ENCODE peak calls at places on chromosomes 2 and 18, in eight cellular contexts. Y, R, L, C, N, T, B and U are unnamed samples.

GRCh38 chr2:233143700-233144331 is 83.7 kb downstream of the INPP5D start:
- DNase-seq in B (no peak), Y (no peak), T (no peak), R (no peak), N (no peak), L (no peak), C (no peak), U (no peak)

GRCh38 chr2:174334278-174334715 is 457 bp upstream of the SP9 start:
- DNase-seq in B (no peak), L (no peak), Y (peak; percentile 36), T (no peak), C (no peak), N (no peak), R (no peak), U (no peak)

GRCh38 chr2:121897335-121897970 is 142.0 kb downstream of the TSN start:
- DNase-seq in Y (peak; percentile 45), N (no peak), R (no peak), B (peak; percentile 16), L (peak; percentile 31), T (no peak), C (peak; percentile 17), U (no peak)

GRCh38 chr2:40062381-40062780 is 283.3 kb upstream of the THUMPD2 start:
- DNase-seq in R (no peak), T (no peak), Y (no peak), B (no peak), N (no peak), C (no peak), L (no peak), U (no peak)

GRCh38 chr2:162934191-162934590 is 95.6 kb upstream of the KCNH7 start:
- DNase-seq in N (no peak), T (no peak), L (no peak), R (peak; percentile 19), B (peak; percentile 2), C (no peak), Y (peak; percentile 35), U (no peak)

GRCh38 chr2:176388886-176389285 is 119.6 kb downstream of the MTX2 start:
- DNase-seq in R (peak; percentile 81), B (no peak), N (no peak), L (no peak), T (no peak), Y (peak; percentile 38), C (no peak), U (no peak)

GRCh38 chr2:209771474-209772292 is at the start of gene UNC80:
- DNase-seq in N (no peak), C (peak; percentile 60), Y (peak; percentile 28), T (peak; percentile 84), B (peak; percentile 49), R (peak; percentile 73), L (peak; percentile 17), U (peak; percentile 93)

GRCh38 chr2:128663371-128664050 is 344.8 kb upstream of the HS6ST1 start:
- DNase-seq in Y (no peak), R (no peak), B (no peak), N (no peak), T (no peak), L (no peak), C (no peak), U (no peak)

GRCh38 chr2:239644016-239644415 is 243.2 kb upstream of the HDAC4 start:
- DNase-seq in L (peak; percentile 50), B (peak; percentile 8), N (no peak), T (no peak), C (no peak), R (peak; percentile 5), Y (peak; percentile 43), U (no peak)

GRCh38 chr18:36307513-36307912 is 10.0 kb downstream of the FHOD3 start:
- DNase-seq in R (no peak), N (no peak), T (no peak), Y (peak; percentile 40), B (no peak), C (no peak), L (no peak), U (no peak)

GRCh38 chr2:130920417-130921030 is 83.8 kb downstream of the ARHGEF4 start:
- DNase-seq in Y (peak; percentile 56), L (peak; percentile 35), N (no peak), B (peak; percentile 76), C (peak; percentile 61), R (peak; percentile 72), T (peak; percentile 54), U (no peak)

GRCh38 chr2:150767924-150768801 is 280.7 kb upstream of the RND3 start:
- DNase-seq in B (no peak), T (no peak), L (no peak), Y (no peak), R (no peak), N (no peak), C (no peak), U (no peak)

GRCh38 chr2:159613515-159614336 is 2.6 kb downstream of the BAZ2B start:
- DNase-seq in Y (peak; percentile 23), B (peak; percentile 53), N (no peak), C (peak; percentile 45), T (no peak), L (no peak), R (peak; percentile 53), U (no peak)

GRCh38 chr2:172698041-172698863 is 37.4 kb upstream of the RAPGEF4 start:
- DNase-seq in L (peak; percentile 20), N (no peak), B (peak; percentile 71), Y (peak; percentile 56), T (no peak), C (peak; percentile 93), R (peak; percentile 93), U (no peak)

GRCh38 chr2:74503506-74504475 is 3.7 kb downstream of the PCGF1 start:
- DNase-seq in T (no peak), B (no peak), C (no peak), L (no peak), R (no peak), N (no peak), Y (no peak), U (no peak)

GRCh38 chr18:36808681-36809080 is 20.1 kb downstream of the TPGS2 start:
- DNase-seq in C (peak; percentile 21), N (no peak), R (peak; percentile 66), T (no peak), B (peak; percentile 56), Y (peak; percentile 87), L (no peak), U (no peak)

GRCh38 chr18:60675801-60676200 is 303.2 kb upstream of the MC4R start:
- DNase-seq in T (no peak), Y (no peak), B (no peak), R (no peak), L (no peak), C (no peak), N (no peak), U (no peak)

GRCh38 chr18:76405761-76406356 is 89.2 kb downstream of the ZNF516 start:
- DNase-seq in T (no peak), B (peak; percentile 60), L (peak; percentile 54), Y (peak; percentile 57), R (no peak), C (peak; percentile 27), N (no peak), U (no peak)

GRCh38 chr2:69053416-69053965 is 40.5 kb downstream of the ANTXR1 start:
- DNase-seq in T (no peak), R (peak; percentile 25), N (no peak), B (peak; percentile 69), C (no peak), L (no peak), Y (peak; percentile 41), U (no peak)

GRCh38 chr2:220227272-220227920 is 600.0 kb downstream of the SLC4A3 start:
- DNase-seq in Y (peak; percentile 87), R (peak; percentile 62), C (peak; percentile 50), N (no peak), T (no peak), B (peak; percentile 87), L (no peak), U (no peak)

GRCh38 chr2:60608679-60609078 is 55.2 kb upstream of the BCL11A start:
- DNase-seq in C (no peak), B (peak; percentile 35), N (no peak), R (no peak), Y (peak; percentile 5), L (no peak), T (no peak), U (no peak)

GRCh38 chr18:39841133-39842041 is 2113.6 kb upstream of the PIK3C3 start:
- DNase-seq in B (peak; percentile 39), N (no peak), C (peak; percentile 63), Y (peak; percentile 51), T (peak; percentile 22), L (peak; percentile 7), R (peak; percentile 89), U (peak; percentile 92)
- TF ChIP-seq CTCF in B (peak; percentile 36), N (no peak), C (peak; percentile 28), Y (peak; percentile 51), T (no peak), L (no peak), R (peak; percentile 63), U (peak; percentile 79)

DNA sequence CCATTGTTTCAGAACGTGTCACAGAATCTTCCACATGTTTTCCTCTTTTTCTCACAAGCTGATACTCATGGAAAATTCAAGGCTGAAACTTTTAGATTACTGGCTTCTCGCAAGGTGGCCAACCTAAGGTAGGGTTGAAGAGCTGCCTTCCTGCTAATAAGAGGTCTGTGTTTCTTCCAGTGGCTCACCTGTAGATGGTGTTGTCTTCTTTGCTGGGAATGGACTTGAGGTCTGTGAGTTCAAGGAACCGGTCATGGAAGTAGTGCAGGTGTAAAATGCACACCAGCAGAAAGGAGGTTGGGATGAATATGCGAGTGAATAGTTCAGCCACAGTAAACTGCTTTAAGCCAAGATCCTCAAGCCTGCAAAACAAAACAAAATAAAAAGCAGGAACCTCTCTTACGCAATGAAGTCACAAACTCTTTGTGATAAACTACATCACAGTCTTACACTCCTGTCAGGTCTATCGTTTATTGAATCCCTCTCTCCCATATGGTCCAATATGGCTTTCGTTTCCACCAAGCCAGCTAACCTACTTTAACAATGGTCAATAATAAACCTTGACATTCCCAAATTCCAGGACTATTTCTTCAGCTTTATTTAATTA is 258.9 kb downstream of the NAPG start:
- DNase-seq in Y (no peak), T (no peak), C (no peak), B (no peak), N (no peak), R (no peak), L (no peak), U (no peak)
- TF ChIP-seq CTCF in Y (no peak), T (no peak), C (no peak), B (no peak), N (no peak), R (no peak), L (no peak), U (no peak)

DNA sequence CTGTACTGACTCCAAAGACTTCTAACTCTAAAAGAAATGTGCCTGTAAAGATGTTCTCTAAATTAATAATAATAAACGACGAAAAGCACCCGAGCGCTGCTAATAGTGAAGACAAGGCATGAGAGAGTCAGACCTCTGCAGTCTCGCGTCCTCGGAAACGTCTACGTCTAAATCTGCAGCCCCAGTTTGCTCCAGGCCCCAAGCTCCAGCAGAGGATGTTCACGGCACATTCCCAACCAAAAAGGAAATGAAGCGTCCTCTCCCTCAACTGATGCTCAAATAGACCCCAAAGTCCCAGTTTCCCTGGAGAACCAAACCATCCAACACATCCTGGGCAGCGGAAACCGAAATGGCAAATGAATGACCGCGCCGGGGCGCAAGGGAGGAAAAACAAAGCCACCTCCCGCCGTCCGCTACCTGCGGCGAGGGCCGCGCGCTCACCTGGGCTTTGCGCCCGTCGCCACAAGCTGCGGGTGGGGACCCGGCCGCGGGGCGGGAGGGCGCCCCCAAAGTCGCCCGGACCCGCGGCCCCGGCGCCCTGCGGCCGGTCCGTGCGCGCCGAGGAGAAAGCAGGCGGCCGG is 47.1 kb upstream of the CCDC150 start:
- DNase-seq in B (peak; percentile 65), C (peak; percentile 27), T (peak; percentile 20), Y (peak; percentile 55), R (peak; percentile 60), N (no peak), L (peak; percentile 1), U (no peak)
- TF ChIP-seq CTCF in B (peak; percentile 24), C (no peak), T (no peak), Y (peak; percentile 26), R (peak; percentile 23), N (no peak), L (no peak), U (peak; percentile 60)

GRCh38 chr2:23803965-23804542 is 122.9 kb downstream of the ATAD2B start:
- DNase-seq in B (peak; percentile 61), L (peak; percentile 19), N (no peak), R (peak; percentile 25), T (no peak), C (peak; percentile 19), Y (peak; percentile 20), U (no peak)
- TF ChIP-seq CTCF in B (peak; percentile 35), L (no peak), N (no peak), R (peak; percentile 26), T (no peak), C (peak; percentile 26), Y (peak; percentile 21), U (peak; percentile 45)